ENCODE peak calls at places on chromosome 3, in six cellular contexts. B is mesenchymal stem cell; S is AG08395; L is stimulated activated effector memory CD8-positive, alpha-beta T cell treated with anti-CD3 and anti-CD28 coated beads, Interleukin-12 subunit alpha, Interleukin-12 subunit beta, amount 100 ng/mL, for 72 hours; G is keratinocyte; T is activated gamma-delta T cell. N is an unnamed sample.

GRCh38 chr3:127894461-127894860 is 20.6 kb upstream of the KBTBD12 start:
- DNase-seq in B (no peak), S (no peak), L (no peak), G (no peak), T (no peak), N (no peak)

GRCh38 chr3:194368918-194369317 is 625 bp downstream of the LRRC15 start:
- DNase-seq in B (no peak), S (no peak), L (no peak), G (no peak), T (no peak), N (peak)

GRCh38 chr3:142904639-142905441 is 16.0 kb upstream of the PCOLCE2 start:
- DNase-seq in B (no peak), S (peak), L (no peak), G (no peak), T (no peak), N (no peak)

GRCh38 chr3:52349611-52350395 is 33.7 kb downstream of the DNAH1 start:
- DNase-seq in B (no peak), S (no peak), L (no peak), G (no peak), T (no peak), N (peak)

GRCh38 chr3:167872941-167873340 is 137.4 kb downstream of the SERPINI1 start:
- DNase-seq in B (no peak), S (no peak), L (no peak), G (no peak), T (no peak), N (no peak)

GRCh38 chr3:107689355-107689754 is 166.6 kb downstream of the BBX start:
- DNase-seq in B (no peak), S (no peak), L (no peak), G (no peak), T (no peak), N (no peak)

GRCh38 chr3:53978386-53978785 is 86.7 kb upstream of the SELENOK start:
- DNase-seq in B (no peak), S (no peak), L (no peak), G (no peak), T (no peak), N (no peak)

GRCh38 chr3:178259703-178260102 is 276.5 kb upstream of the KCNMB2 start:
- DNase-seq in B (no peak), S (no peak), L (no peak), G (no peak), T (no peak), N (no peak)

N was measured in chondrocyte.